ENCODE peak calls at places on chromosomes 11 and 22, in ten cellular contexts. P is K562; F is neuronal stem cell; H is fibroblast of lung; T is hepatocyte; Q is CD8-positive, alpha-beta memory T cell; I is IMR-90; Y is tibial nerve; N is lower lobe of right lung; V is thoracic aorta. L is an unnamed sample.

GRCh38 chr22:32202539-32203180 is 2.2 kb downstream of the RFPL2 start:
- DNase-seq in P (peak; percentile 18), F (peak; percentile 37), H (peak; percentile 16), T (peak; percentile 84), Q (no peak), I (peak; percentile 22), Y (no peak), N (peak; percentile 76), V (no peak), L (peak; percentile 40)

GRCh38 chr11:83063073-83063754 is 8.5 kb downstream of the RAB30 start:
- DNase-seq in P (no peak), F (no peak), H (no peak), T (no peak), Q (peak; percentile 61), I (peak; percentile 33), Y (no peak), N (no peak), V (no peak), L (no peak)

GRCh38 chr11:2697871-2698270 is 1.9 kb downstream of the KCNQ1OT1 start:
- DNase-seq in P (no peak), F (no peak), H (no peak), T (no peak), Q (no peak), I (no peak), Y (no peak), N (no peak), V (no peak), L (no peak)

GRCh38 chr11:66936326-66936725 is 21.9 kb downstream of the PC start:
- DNase-seq in P (no peak), F (no peak), H (peak; percentile 97), T (no peak), Q (no peak), I (peak; percentile 97), Y (no peak), N (no peak), V (no peak), L (no peak)

GRCh38 chr22:38657248-38657909 is 941 bp downstream of the CBY1 start:
- DNase-seq in P (no peak), F (no peak), H (peak; percentile 20), T (peak; percentile 52), Q (peak; percentile 42), I (no peak), Y (no peak), N (no peak), V (no peak), L (peak; percentile 29)

GRCh38 chr11:657691-658126 is 20.6 kb downstream of the DRD4 start:
- DNase-seq in P (no peak), F (no peak), H (no peak), T (peak; percentile 33), Q (no peak), I (no peak), Y (no peak), N (no peak), V (no peak), L (no peak)

GRCh38 chr11:47928426-47928825 is 51.9 kb upstream of the PTPRJ start:
- DNase-seq in P (no peak), F (no peak), H (no peak), T (no peak), Q (no peak), I (no peak), Y (no peak), N (peak; percentile 10), V (no peak), L (no peak)

GRCh38 chr22:30566125-30566524 is 8.3 kb downstream of the GAL3ST1 start:
- DNase-seq in P (no peak), F (no peak), H (no peak), T (peak; percentile 82), Q (no peak), I (no peak), Y (no peak), N (no peak), V (no peak), L (no peak)

GRCh38 chr11:59708537-59708936 is 5.1 kb downstream of the OR10V1 start:
- DNase-seq in P (no peak), F (no peak), H (no peak), T (no peak), Q (no peak), I (peak; percentile 24), Y (no peak), N (no peak), V (no peak), L (no peak)

GRCh38 chr11:111834432-111835163 is 36.8 kb downstream of the ALG9 start:
- DNase-seq in P (no peak), F (no peak), H (no peak), T (no peak), Q (no peak), I (no peak), Y (no peak), N (no peak), V (no peak), L (no peak)

GRCh38 chr11:64240467-64241174 is at the start of gene FKBP2:
- DNase-seq in P (peak; percentile 89), F (peak; percentile 95), H (peak; percentile 97), T (peak; percentile 99), Q (peak; percentile 99), I (peak; percentile 95), Y (peak; percentile 96), N (peak; percentile 98), V (peak; percentile 87), L (peak; percentile 99)

GRCh38 chr11:122617926-122618325 is 37.6 kb upstream of the UBASH3B start:
- DNase-seq in P (no peak), F (no peak), H (no peak), T (no peak), Q (no peak), I (no peak), Y (no peak), N (no peak), V (no peak), L (no peak)

GRCh38 chr22:19540394-19540793 is 16.2 kb upstream of the CLDN5 start:
- DNase-seq in P (no peak), F (no peak), H (no peak), T (no peak), Q (no peak), I (no peak), Y (no peak), N (no peak), V (no peak), L (no peak)

GRCh38 chr11:123537726-123538125 is 107.7 kb downstream of the GRAMD1B start:
- DNase-seq in P (no peak), F (no peak), H (no peak), T (no peak), Q (no peak), I (no peak), Y (no peak), N (no peak), V (no peak), L (no peak)

GRCh38 chr11:125401746-125402145 is 94.3 kb downstream of the FEZ1 start:
- DNase-seq in P (no peak), F (peak; percentile 51), H (peak; percentile 66), T (peak; percentile 73), Q (no peak), I (peak; percentile 26), Y (no peak), N (no peak), V (no peak), L (peak; percentile 44)
- H3K9me3 ChIP-seq in P (no peaks in the 10 kb centered on the region), F (no peaks in the 10 kb centered on the region), H (no peaks in the 10 kb centered on the region), T (no peaks in the 10 kb centered on the region), Q (no peaks in the 10 kb centered on the region), I (no peaks in the 10 kb centered on the region), Y (no peaks in the 10 kb centered on the region), N (no peaks in the 10 kb centered on the region), V (no peaks in the 10 kb centered on the region), L (no peaks in the 10 kb centered on the region)

DNA sequence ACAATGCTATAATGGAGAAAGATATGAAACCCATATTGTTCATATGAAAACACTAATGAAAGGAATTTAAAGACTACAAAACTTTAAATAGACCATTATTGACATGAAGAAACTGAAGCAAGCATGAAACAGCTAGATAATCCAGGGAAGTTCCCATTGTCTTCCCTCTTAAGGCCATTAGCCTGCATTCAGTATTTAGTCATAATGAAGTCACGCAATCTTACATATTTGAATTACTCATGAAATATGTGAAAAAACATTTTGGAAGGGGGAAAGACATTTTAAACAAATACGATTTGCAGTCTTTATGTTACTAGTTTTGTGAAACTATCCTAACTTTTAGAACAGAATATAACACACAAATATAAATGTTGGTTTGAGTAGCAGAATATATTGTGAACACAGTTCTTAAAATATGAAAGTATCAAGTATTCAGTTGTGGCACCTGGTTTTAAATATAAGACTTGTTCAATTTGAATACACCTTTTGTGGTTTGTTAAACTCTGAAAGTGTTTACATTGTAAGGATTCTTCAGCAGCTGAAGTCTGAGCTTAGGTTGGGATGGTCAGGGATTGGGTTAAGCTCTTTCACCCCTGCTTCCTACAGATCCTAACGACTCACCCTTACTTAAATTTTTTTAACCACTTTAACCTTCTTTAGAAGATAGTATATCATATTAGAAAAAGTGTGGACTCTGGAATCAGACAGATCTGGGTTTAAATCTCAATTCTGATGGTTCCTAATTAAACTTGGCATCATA is 500.3 kb upstream of the TENM4 start:
- DNase-seq in P (no peak), F (no peak), H (peak; percentile 49), T (no peak), Q (no peak), I (peak; percentile 82), Y (no peak), N (no peak), V (no peak), L (no peak)
- H3K27ac ChIP-seq in P (no peak overlapping the region), F (no peak overlapping the region), H (no peak overlapping the region), T (no peak overlapping the region), Q (no peak overlapping the region), I (peak overlapping the region; percentile 25), Y (no peak overlapping the region), N (no peak overlapping the region), V (no peak overlapping the region), L (no peak overlapping the region)

GRCh38 chr22:21922370-21923162 is 30.1 kb downstream of the PPM1F start:
- DNase-seq in P (no peak), F (no peak), H (no peak), T (no peak), Q (no peak), I (no peak), Y (no peak), N (no peak), V (no peak), L (no peak)

GRCh38 chr22:21921184-21921721 is 31.4 kb downstream of the PPM1F start:
- DNase-seq in P (no peak), F (no peak), H (no peak), T (no peak), Q (no peak), I (no peak), Y (no peak), N (no peak), V (no peak), L (no peak)

GRCh38 chr22:21920341-21921183 is 32.1 kb downstream of the PPM1F start:
- DNase-seq in P (no peak), F (no peak), H (no peak), T (no peak), Q (no peak), I (no peak), Y (no peak), N (no peak), V (no peak), L (no peak)

GRCh38 chr22:21923163-21923561 is 29.5 kb downstream of the PPM1F start:
- DNase-seq in P (no peak), F (no peak), H (no peak), T (no peak), Q (no peak), I (no peak), Y (no peak), N (no peak), V (no peak), L (no peak)

GRCh38 chr22:21921729-21922128 is 30.9 kb downstream of the PPM1F start:
- DNase-seq in P (no peak), F (no peak), H (no peak), T (no peak), Q (no peak), I (peak; percentile 20), Y (no peak), N (no peak), V (no peak), L (no peak)
- H3K4me1 ChIP-seq in P (no peaks in the 10 kb centered on the region), F (peaks cover 40% of the 10 kb centered on the region), H (no peaks in the 10 kb centered on the region), T (no peaks in the 10 kb centered on the region), Q (no peaks in the 10 kb centered on the region), I (peaks cover 10% of the 10 kb centered on the region), Y (peaks cover 8% of the 10 kb centered on the region), N (no peaks in the 10 kb centered on the region), V (no peaks in the 10 kb centered on the region), L (peaks cover 9% of the 10 kb centered on the region)

GRCh38 chr22:49482811-49483210 is 344.9 kb downstream of the BRD1 start:
- DNase-seq in P (no peak), F (no peak), H (no peak), T (no peak), Q (no peak), I (no peak), Y (no peak), N (no peak), V (no peak), L (no peak)
- H3K9me3 ChIP-seq in P (no peaks in the 10 kb centered on the region), F (no peaks in the 10 kb centered on the region), H (no peaks in the 10 kb centered on the region), T (no peaks in the 10 kb centered on the region), Q (no peaks in the 10 kb centered on the region), I (peaks cover 44% of the 10 kb centered on the region), Y (no peaks in the 10 kb centered on the region), N (no peaks in the 10 kb centered on the region), V (no peaks in the 10 kb centered on the region), L (no peaks in the 10 kb centered on the region)